ENCODE peak calls at places on chromosomes 11 and 22, in five cellular contexts. One of them, this sample, is unnamed.

GRCh38 chr11:45606514-45607024 is 58.9 kb downstream of the CHST1 start:
- DNase-seq in neuronal stem cell: peak
- DNase-seq in IMR-90: no peak
- DNase-seq in mesenchymal stem cell: no peak
- DNase-seq in H1: peak
- DNase-seq in this sample: peak

GRCh38 chr11:126561327-126561893 is 205.9 kb downstream of the ST3GAL4 start:
- DNase-seq in neuronal stem cell: peak
- DNase-seq in IMR-90: peak
- DNase-seq in mesenchymal stem cell: peak
- DNase-seq in H1: peak
- DNase-seq in this sample: peak

GRCh38 chr11:42770444-42771065 is 541.2 kb upstream of the API5 start:
- DNase-seq in neuronal stem cell: peak
- DNase-seq in IMR-90: no peak
- DNase-seq in mesenchymal stem cell: peak
- DNase-seq in H1: peak
- DNase-seq in this sample: peak

GRCh38 chr11:70578371-70578770 is 180.0 kb downstream of the CTTN start:
- DNase-seq in neuronal stem cell: no peak
- DNase-seq in IMR-90: no peak
- DNase-seq in mesenchymal stem cell: no peak
- DNase-seq in H1: no peak
- DNase-seq in this sample: no peak

GRCh38 chr22:33380789-33381530 is 322.8 kb upstream of the SYN3 start:
- DNase-seq in neuronal stem cell: no peak
- DNase-seq in IMR-90: peak
- DNase-seq in mesenchymal stem cell: peak
- DNase-seq in H1: no peak
- DNase-seq in this sample: no peak

GRCh38 chr22:19820880-19821522 is 33.7 kb downstream of the GNB1L start:
- DNase-seq in neuronal stem cell: no peak
- DNase-seq in IMR-90: no peak
- DNase-seq in mesenchymal stem cell: no peak
- DNase-seq in H1: peak
- DNase-seq in this sample: peak

GRCh38 chr11:131561486-131561885 is 191.1 kb downstream of the NTM start:
- DNase-seq in neuronal stem cell: no peak
- DNase-seq in IMR-90: no peak
- DNase-seq in mesenchymal stem cell: no peak
- DNase-seq in H1: no peak
- DNase-seq in this sample: no peak

GRCh38 chr11:60757231-60757800 is 649 bp downstream of the MS4A15 start:
- DNase-seq in neuronal stem cell: no peak
- DNase-seq in IMR-90: no peak
- DNase-seq in mesenchymal stem cell: no peak
- DNase-seq in H1: no peak
- DNase-seq in this sample: no peak

GRCh38 chr11:46006418-46007070 is 84.1 kb downstream of the LARGE2 start:
- DNase-seq in neuronal stem cell: peak
- DNase-seq in IMR-90: peak
- DNase-seq in mesenchymal stem cell: peak
- DNase-seq in H1: no peak
- DNase-seq in this sample: no peak

GRCh38 chr22:23718371-23719165 is 27.8 kb downstream of the RGL4 start:
- DNase-seq in neuronal stem cell: no peak
- DNase-seq in IMR-90: no peak
- DNase-seq in mesenchymal stem cell: no peak
- DNase-seq in H1: no peak
- DNase-seq in this sample: no peak

GRCh38 chr11:8056810-8057463 is 24.1 kb upstream of the TUB start:
- DNase-seq in neuronal stem cell: no peak
- DNase-seq in IMR-90: peak
- DNase-seq in mesenchymal stem cell: peak
- DNase-seq in H1: peak
- DNase-seq in this sample: no peak

GRCh38 chr11:128884703-128885338 is 6.3 kb upstream of the KCNJ5 start:
- DNase-seq in neuronal stem cell: peak
- DNase-seq in IMR-90: peak
- DNase-seq in mesenchymal stem cell: peak
- DNase-seq in H1: peak
- DNase-seq in this sample: no peak

GRCh38 chr22:44736581-44737413 is 15.6 kb upstream of the ARHGAP8 start:
- DNase-seq in neuronal stem cell: no peak
- DNase-seq in IMR-90: peak
- DNase-seq in mesenchymal stem cell: no peak
- DNase-seq in H1: peak
- DNase-seq in this sample: no peak

DNA sequence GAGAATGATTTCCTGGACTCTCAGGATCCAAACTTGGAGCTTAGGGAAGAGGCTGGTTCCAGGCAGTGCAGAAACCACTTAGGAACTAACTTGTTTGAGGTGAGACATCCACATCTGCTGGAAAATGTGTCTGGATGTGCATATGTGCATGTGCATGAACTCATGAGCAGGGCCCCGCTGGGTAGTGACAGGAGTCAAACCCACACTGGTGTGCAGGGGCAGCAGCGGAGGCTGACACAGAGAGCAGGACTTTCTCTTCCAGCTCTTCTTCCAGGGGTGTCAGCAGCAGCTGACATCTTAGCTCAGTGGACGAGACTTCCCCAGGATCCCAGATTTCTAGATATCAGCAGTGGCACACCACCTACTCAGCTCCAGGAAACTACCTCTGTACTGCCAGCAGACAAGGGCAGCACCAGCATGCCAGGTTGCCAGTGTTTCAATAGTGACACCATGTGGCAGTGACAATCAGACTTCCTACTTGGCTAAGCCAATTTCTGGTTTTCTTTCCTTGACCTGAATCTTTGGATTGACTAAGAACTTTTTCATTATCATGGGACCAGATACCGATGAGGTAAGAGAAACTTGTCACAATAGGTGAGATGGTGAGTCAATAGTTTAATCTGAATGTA is 227.5 kb upstream of the ZC3H12C start:
- DNase-seq in neuronal stem cell: no peak
- DNase-seq in IMR-90: no peak
- DNase-seq in mesenchymal stem cell: no peak
- DNase-seq in H1: no peak
- DNase-seq in this sample: peak
- H3K14ac ChIP-seq in neuronal stem cell: no peak
- H3K14ac ChIP-seq in IMR-90: no peak
- H3K14ac ChIP-seq in mesenchymal stem cell: no peak
- H3K14ac ChIP-seq in H1: no peak
- H3K14ac ChIP-seq in this sample: no peak

GRCh38 chr11:18791175-18792065 is at the start of gene PTPN5:
- DNase-seq in neuronal stem cell: peak
- DNase-seq in IMR-90: no peak
- DNase-seq in mesenchymal stem cell: no peak
- DNase-seq in H1: peak
- DNase-seq in this sample: peak

GRCh38 chr11:18792066-18792591 is 531 bp upstream of the PTPN5 start:
- DNase-seq in neuronal stem cell: peak
- DNase-seq in IMR-90: no peak
- DNase-seq in mesenchymal stem cell: no peak
- DNase-seq in H1: no peak
- DNase-seq in this sample: peak

GRCh38 chr11:18792827-18793226 is 1.2 kb upstream of the PTPN5 start:
- DNase-seq in neuronal stem cell: no peak
- DNase-seq in IMR-90: no peak
- DNase-seq in mesenchymal stem cell: no peak
- DNase-seq in H1: no peak
- DNase-seq in this sample: no peak

GRCh38 chr11:18789942-18790341 is 1.7 kb downstream of the PTPN5 start:
- DNase-seq in neuronal stem cell: no peak
- DNase-seq in IMR-90: no peak
- DNase-seq in mesenchymal stem cell: no peak
- DNase-seq in H1: no peak
- DNase-seq in this sample: peak

DNA sequence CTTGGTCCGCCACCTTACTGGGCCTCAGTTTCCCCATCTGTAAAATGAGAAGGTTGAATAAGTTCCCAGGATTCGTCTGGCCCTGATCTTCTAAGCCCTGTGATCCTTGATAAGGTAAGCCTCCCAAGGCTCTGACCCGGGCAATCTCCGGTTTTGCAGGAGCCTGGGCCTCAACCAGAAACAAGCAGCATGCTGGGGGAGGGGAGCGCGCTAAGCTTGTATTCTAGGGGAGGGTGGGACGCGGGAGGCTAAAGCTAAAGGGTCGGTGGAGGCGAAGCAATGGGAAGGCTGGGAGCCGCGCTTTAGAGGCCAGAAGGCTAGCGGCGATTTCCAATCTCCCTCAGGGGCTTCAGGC is 801 bp downstream of the PTPN5 start:
- DNase-seq in neuronal stem cell: no peak
- DNase-seq in IMR-90: no peak
- DNase-seq in mesenchymal stem cell: no peak
- DNase-seq in H1: no peak
- DNase-seq in this sample: peak
- H3K4me2 ChIP-seq in neuronal stem cell: peak
- H3K4me2 ChIP-seq in IMR-90: no peak
- H3K4me2 ChIP-seq in mesenchymal stem cell: no peak
- H3K4me2 ChIP-seq in H1: peak
- H3K4me2 ChIP-seq in this sample: peak

GRCh38 chr22:17918840-17919239 is 105.5 kb downstream of the MICAL3 start:
- DNase-seq in neuronal stem cell: no peak
- DNase-seq in IMR-90: peak
- DNase-seq in mesenchymal stem cell: peak
- DNase-seq in H1: no peak
- DNase-seq in this sample: no peak
- H3K14ac ChIP-seq in neuronal stem cell: no peak
- H3K14ac ChIP-seq in IMR-90: no peak
- H3K14ac ChIP-seq in mesenchymal stem cell: no peak
- H3K14ac ChIP-seq in H1: no peak
- H3K14ac ChIP-seq in this sample: no peak

DNA sequence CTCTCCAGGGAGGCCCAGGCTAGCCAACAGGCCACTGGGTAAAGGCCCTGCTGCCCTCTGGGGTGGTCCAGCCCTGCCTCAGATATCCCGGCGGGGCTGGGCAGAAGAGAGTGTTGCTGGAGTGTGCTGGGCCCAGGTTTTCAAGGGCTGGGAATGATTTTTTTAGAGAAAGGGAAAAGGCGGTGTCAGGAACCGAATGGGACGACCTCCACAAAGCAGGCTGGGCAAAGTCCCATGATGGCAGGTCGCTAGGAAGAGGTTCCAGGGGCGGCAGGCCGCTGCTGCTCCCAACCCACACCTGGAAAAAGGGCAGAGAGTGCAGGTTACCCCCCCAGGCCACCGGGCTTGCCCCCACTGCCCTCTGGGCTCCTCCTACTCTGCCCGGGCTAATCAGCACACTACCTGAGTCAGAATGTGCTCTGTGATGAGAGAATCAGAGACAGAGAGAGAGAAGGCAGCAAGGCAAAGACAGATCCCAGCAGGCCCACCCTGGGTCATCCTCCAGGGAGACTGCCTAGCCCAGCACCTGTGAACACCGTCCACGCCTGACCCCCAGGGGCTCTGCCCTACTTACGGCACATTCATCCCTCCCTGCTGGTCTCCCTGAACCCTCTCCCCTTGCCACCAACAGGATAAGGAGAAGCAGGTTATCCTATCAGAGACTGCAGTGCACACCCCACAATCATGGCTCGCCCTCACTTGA is 4.6 kb downstream of the PATZ1 start:
- DNase-seq in neuronal stem cell: no peak
- DNase-seq in IMR-90: no peak
- DNase-seq in mesenchymal stem cell: no peak
- DNase-seq in H1: no peak
- DNase-seq in this sample: no peak
- H3K4me2 ChIP-seq in neuronal stem cell: peak
- H3K4me2 ChIP-seq in IMR-90: no peak
- H3K4me2 ChIP-seq in mesenchymal stem cell: no peak
- H3K4me2 ChIP-seq in H1: peak
- H3K4me2 ChIP-seq in this sample: peak

DNA sequence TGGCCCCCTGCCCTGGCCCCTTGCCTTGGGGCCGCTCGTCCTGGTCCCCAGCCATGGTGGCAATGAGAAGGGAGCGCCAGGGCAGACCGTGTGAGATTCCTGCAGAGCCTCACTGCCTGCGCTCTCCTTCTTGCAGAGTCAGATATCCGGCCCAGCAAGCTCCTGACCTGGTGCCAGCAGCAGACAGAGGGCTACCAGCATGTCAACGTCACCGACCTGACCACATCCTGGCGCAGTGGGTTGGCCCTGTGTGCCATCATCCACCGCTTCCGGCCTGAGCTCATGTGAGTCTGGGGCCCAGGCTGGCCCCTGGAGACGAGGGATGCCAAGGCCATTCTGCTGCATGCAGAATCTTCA is 114.1 kb downstream of the MICAL2 start:
- DNase-seq in neuronal stem cell: no peak
- DNase-seq in IMR-90: peak
- DNase-seq in mesenchymal stem cell: no peak
- DNase-seq in H1: no peak
- DNase-seq in this sample: no peak
- H3K14ac ChIP-seq in neuronal stem cell: peak
- H3K14ac ChIP-seq in IMR-90: peak
- H3K14ac ChIP-seq in mesenchymal stem cell: no peak
- H3K14ac ChIP-seq in H1: no peak
- H3K14ac ChIP-seq in this sample: no peak

DNA sequence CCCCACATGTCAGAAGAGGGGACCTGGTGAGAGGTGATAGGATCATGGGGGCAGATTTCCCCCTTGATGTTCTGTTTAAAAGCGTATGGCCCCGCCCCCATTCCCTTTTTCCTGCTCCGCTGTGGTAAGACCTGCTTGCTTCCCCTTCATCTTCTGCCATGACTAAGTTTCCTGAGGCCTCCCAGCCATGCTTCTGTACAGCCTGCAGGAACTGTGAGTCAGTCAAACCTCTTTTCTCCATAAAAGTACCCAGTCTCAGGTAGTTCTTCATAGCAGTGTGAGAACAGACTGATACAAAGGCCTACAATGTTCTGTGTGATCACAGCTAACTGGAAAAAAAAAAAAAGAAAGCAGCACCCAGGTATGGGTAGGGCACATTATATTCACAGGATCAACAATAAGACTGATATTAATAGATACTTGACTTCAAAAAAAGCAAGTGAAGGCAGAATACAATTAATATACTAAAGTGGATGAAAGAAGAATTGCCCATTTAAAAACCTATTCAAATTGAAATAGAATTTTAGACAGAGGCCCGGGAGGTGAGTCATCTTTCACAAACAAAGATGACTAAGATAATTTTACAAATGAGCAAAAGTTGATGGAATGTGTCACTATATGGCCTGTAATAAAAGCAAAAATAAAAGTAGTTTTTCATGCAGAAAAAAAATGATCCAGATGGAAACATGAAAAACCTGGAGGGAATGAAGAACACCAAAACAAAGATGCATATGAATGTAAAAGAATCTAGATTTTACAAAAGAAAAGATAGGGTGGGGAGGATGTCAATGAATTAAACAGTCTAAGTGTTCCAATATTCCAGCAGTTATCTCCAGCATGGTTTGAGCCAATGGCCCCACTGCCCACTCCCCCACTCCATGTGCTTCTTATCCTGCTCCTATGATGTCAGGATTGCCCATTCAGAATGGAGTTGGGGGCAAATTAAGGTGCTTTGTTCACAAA is 1.6 kb upstream of the OR52K1 start:
- DNase-seq in neuronal stem cell: no peak
- DNase-seq in IMR-90: no peak
- DNase-seq in mesenchymal stem cell: no peak
- DNase-seq in H1: no peak
- DNase-seq in this sample: no peak
- H3K4me2 ChIP-seq in neuronal stem cell: no peak
- H3K4me2 ChIP-seq in IMR-90: no peak
- H3K4me2 ChIP-seq in mesenchymal stem cell: no peak
- H3K4me2 ChIP-seq in H1: no peak
- H3K4me2 ChIP-seq in this sample: no peak

GRCh38 chr22:29387921-29388758 is at the start of gene AP1B1:
- DNase-seq in neuronal stem cell: peak
- DNase-seq in IMR-90: peak
- DNase-seq in mesenchymal stem cell: peak
- DNase-seq in H1: peak
- DNase-seq in this sample: peak
- H3K14ac ChIP-seq in neuronal stem cell: no peak
- H3K14ac ChIP-seq in IMR-90: peak
- H3K14ac ChIP-seq in mesenchymal stem cell: no peak
- H3K14ac ChIP-seq in H1: no peak
- H3K14ac ChIP-seq in this sample: peak

This sample was measured in H9.